ENCODE peak calls at places on chromosome 20, in four cellular contexts. One of them, this sample, is unnamed.
A peak's percentile ranks its signal among the peaks of the same experiment; 100 is the strongest.

GRCh38 chr20:33352258-33353012 is 48.9 kb downstream of the CDK5RAP1 start:
- DNase-seq in HepG2: no peak
- DNase-seq in K562: no peak
- DNase-seq in GM12878: no peak
- DNase-seq in this sample: no peak

GRCh38 chr20:59831901-59832240 is 101.6 kb downstream of the SYCP2 start:
- DNase-seq in GM12878: no peak
- DNase-seq in HepG2: no peak
- DNase-seq in K562: no peak
- DNase-seq in this sample: no peak

GRCh38 chr20:19749537-19749936 is 8.5 kb upstream of the RIN2 start:
- DNase-seq in GM12878: no peak
- DNase-seq in K562: no peak
- DNase-seq in HepG2: no peak
- DNase-seq in this sample: no peak

GRCh38 chr20:11891081-11891826 is 26.4 kb upstream of the BTBD3 start:
- DNase-seq in GM12878: no peak
- DNase-seq in HepG2: peak; percentile 80
- DNase-seq in K562: peak; percentile 43
- DNase-seq in this sample: peak; percentile 25

GRCh38 chr20:11118802-11119380 is 445.1 kb upstream of the JAG1 start:
- DNase-seq in HepG2: no peak
- DNase-seq in K562: no peak
- DNase-seq in GM12878: no peak
- DNase-seq in this sample: no peak

GRCh38 chr20:4946585-4947378 is 54.5 kb downstream of the SLC23A2 start:
- DNase-seq in K562: no peak
- DNase-seq in HepG2: no peak
- DNase-seq in GM12878: peak; percentile 31
- DNase-seq in this sample: no peak

GRCh38 chr20:728022-728944 is 40.0 kb downstream of the SLC52A3 start:
- DNase-seq in GM12878: no peak
- DNase-seq in K562: peak; percentile 84
- DNase-seq in HepG2: peak; percentile 51
- DNase-seq in this sample: peak; percentile 88

GRCh38 chr20:61581825-61582188 is 329.7 kb downstream of the CDH4 start:
- DNase-seq in GM12878: no peak
- DNase-seq in HepG2: no peak
- DNase-seq in K562: no peak
- DNase-seq in this sample: no peak

GRCh38 chr20:17579369-17580039 is 9.6 kb downstream of the DSTN start:
- DNase-seq in K562: no peak
- DNase-seq in HepG2: no peak
- DNase-seq in GM12878: no peak
- DNase-seq in this sample: no peak

GRCh38 chr20:19888269-19888669 is 128.9 kb upstream of the NAA20 start:
- DNase-seq in GM12878: no peak
- DNase-seq in K562: no peak
- DNase-seq in HepG2: no peak
- DNase-seq in this sample: no peak

GRCh38 chr20:25079171-25079570 is 2.8 kb downstream of the VSX1 start:
- DNase-seq in HepG2: no peak
- DNase-seq in GM12878: no peak
- DNase-seq in K562: no peak
- DNase-seq in this sample: no peak

DNA sequence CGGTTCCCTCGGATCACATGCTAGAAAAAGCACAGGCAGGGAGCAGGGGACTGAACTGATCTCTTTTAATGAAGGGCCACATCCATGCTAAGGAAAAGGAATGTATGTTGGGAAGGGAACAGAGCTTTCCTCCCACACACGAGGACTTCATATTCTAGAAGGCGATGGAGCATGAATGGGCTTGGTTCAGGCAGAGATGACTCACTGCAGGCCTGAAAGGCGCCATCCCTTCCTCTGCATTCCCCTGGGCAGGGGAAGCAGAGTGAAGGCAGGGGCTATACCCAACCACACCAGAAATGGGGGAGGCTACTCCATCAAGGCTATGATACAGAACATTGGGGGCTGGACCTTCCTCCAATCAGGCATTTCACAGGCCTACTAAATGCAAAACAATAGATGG is 30.6 kb downstream of the ELMO2 start:
- DNase-seq in GM12878: no peak
- DNase-seq in HepG2: no peak
- DNase-seq in K562: no peak
- DNase-seq in this sample: no peak
- TF ChIP-seq ATF2 in GM12878: no peak
- TF ChIP-seq ATF2 in HepG2: no peak
- TF ChIP-seq ATF2 in K562: no peak
- TF ChIP-seq ATF2 in this sample: no peak

DNA sequence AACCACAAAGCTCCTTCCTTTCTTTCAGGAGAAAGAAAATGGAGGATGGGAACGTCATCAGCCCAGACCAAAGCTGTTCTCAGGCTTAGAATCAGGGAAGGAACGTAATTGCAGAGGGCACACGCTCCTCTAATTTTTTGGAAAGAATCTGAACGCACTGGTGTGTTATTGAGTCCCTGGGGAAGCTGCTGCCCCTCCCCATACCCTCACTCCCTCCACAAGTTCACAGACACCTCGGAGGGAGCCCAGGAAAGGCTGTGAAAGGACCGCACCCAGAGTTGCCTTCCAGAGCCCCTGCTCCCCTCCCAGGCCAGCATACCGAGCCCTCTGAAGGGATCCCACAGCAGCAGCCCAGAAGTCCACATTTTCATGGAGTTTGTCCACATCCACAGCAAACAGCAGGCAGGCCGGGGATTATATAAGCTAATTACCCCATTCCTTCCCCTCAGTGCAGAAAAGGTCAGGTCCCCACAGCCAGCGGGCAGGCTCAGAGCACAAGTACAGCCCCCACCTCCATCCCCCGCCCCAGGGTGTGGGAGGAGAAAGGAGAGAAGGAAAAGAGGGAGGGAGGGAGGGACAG is 53.7 kb downstream of the ANKRD60 start:
- DNase-seq in GM12878: no peak
- DNase-seq in HepG2: no peak
- DNase-seq in K562: no peak
- DNase-seq in this sample: no peak
- TF ChIP-seq ETV6 in GM12878: no peak
- TF ChIP-seq ETV6 in HepG2: no peak
- TF ChIP-seq ETV6 in K562: no peak
- TF ChIP-seq ETV6 in this sample: no peak

GRCh38 chr20:37907677-37908397 is 4.9 kb downstream of the VSTM2L start:
- DNase-seq in GM12878: no peak
- DNase-seq in HepG2: no peak
- DNase-seq in K562: no peak
- DNase-seq in this sample: peak; percentile 46
- TF ChIP-seq ATF2 in GM12878: no peak
- TF ChIP-seq ATF2 in HepG2: no peak
- TF ChIP-seq ATF2 in K562: no peak
- TF ChIP-seq ATF2 in this sample: no peak

GRCh38 chr20:52179331-52180166 is 12.0 kb downstream of the ZFP64 start:
- DNase-seq in GM12878: peak; percentile 94
- DNase-seq in HepG2: no peak
- DNase-seq in K562: no peak
- DNase-seq in this sample: no peak
- TF ChIP-seq ETV6 in GM12878: no peak
- TF ChIP-seq ETV6 in HepG2: no peak
- TF ChIP-seq ETV6 in K562: no peak
- TF ChIP-seq ETV6 in this sample: no peak

DNA sequence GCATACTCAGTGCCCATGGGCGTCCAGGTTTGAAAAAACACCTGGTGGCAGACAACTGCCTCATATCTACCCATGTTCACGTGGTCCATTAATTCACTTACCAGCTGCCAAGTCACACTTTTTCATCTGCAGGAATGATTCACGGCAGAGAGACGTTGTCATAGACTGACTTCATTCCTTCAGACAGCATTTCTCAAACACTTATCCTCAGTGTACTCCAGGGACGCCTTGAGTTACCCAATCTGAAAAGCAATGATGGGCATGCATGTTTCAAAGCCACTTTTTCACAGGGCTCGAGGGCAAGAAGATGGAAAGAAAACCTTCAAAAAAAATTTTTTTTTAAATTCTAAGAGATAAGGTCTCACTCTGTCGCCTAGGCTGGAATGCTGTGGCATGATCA is 6.0 kb downstream of the MMP24OS start:
- DNase-seq in K562: no peak
- DNase-seq in HepG2: no peak
- DNase-seq in GM12878: no peak
- DNase-seq in this sample: no peak
- TF ChIP-seq ATF2 in K562: no peak
- TF ChIP-seq ATF2 in HepG2: no peak
- TF ChIP-seq ATF2 in GM12878: no peak
- TF ChIP-seq ATF2 in this sample: no peak

GRCh38 chr20:13525225-13525940 is 113.3 kb downstream of the TASP1 start:
- DNase-seq in HepG2: peak; percentile 68
- DNase-seq in K562: no peak
- DNase-seq in GM12878: no peak
- DNase-seq in this sample: no peak

GRCh38 chr20:13524339-13524738 is 114.4 kb downstream of the TASP1 start:
- DNase-seq in GM12878: no peak
- DNase-seq in K562: no peak
- DNase-seq in HepG2: no peak
- DNase-seq in this sample: no peak

DNA sequence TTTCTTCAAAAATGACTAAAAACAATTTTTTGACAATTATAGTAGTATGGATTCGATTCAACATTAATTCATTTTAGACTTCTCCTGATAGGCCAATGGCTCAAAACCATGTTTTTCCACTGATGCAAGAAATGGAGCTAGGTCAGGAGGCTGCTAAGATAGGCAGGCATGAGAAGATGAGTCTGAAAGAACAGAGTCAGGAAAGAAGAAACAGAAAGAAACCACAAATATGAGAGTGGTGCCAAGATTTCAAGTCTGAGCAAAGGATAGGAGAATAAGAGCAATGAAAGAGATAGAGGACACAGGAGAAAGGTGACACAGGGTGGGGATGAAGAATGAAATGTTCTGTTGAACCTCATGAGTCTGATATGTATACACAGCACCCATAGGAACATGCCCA is 112.2 kb downstream of the TASP1 start:
- DNase-seq in HepG2: no peak
- DNase-seq in K562: no peak
- DNase-seq in GM12878: no peak
- DNase-seq in this sample: no peak
- TF ChIP-seq ETV6 in HepG2: no peak
- TF ChIP-seq ETV6 in K562: no peak
- TF ChIP-seq ETV6 in GM12878: no peak
- TF ChIP-seq ETV6 in this sample: no peak

DNA sequence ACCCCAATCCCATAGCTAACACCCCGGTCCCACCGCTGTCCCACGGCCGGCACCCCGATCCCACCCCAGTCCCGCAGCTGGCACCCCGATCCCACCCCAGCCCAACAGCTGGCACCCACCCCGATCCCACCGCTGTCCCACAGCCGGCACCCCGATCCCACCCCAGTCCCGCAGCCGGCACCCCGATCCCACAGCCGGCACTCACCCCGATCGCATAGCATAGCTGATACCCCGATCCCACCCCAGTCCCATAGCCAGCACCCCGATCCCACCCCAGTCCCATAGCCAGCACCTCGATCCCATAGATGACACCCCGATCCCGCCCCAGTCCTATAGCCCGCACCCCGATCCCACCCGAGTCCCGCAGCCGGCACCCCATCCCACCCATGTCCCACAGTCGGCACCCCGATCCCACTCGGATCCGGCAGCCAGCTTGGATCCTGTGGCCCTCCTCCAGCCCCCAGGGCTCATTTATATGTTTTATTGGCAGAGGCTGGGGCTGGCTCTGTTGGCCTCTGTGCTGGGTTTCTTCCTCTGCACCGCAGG is 872 bp upstream of the GMEB2 start:
- DNase-seq in HepG2: no peak
- DNase-seq in GM12878: no peak
- DNase-seq in K562: peak; percentile 27
- DNase-seq in this sample: no peak
- TF ChIP-seq ATF2 in HepG2: no peak
- TF ChIP-seq ATF2 in GM12878: no peak
- TF ChIP-seq ATF2 in K562: no peak
- TF ChIP-seq ATF2 in this sample: no peak

DNA sequence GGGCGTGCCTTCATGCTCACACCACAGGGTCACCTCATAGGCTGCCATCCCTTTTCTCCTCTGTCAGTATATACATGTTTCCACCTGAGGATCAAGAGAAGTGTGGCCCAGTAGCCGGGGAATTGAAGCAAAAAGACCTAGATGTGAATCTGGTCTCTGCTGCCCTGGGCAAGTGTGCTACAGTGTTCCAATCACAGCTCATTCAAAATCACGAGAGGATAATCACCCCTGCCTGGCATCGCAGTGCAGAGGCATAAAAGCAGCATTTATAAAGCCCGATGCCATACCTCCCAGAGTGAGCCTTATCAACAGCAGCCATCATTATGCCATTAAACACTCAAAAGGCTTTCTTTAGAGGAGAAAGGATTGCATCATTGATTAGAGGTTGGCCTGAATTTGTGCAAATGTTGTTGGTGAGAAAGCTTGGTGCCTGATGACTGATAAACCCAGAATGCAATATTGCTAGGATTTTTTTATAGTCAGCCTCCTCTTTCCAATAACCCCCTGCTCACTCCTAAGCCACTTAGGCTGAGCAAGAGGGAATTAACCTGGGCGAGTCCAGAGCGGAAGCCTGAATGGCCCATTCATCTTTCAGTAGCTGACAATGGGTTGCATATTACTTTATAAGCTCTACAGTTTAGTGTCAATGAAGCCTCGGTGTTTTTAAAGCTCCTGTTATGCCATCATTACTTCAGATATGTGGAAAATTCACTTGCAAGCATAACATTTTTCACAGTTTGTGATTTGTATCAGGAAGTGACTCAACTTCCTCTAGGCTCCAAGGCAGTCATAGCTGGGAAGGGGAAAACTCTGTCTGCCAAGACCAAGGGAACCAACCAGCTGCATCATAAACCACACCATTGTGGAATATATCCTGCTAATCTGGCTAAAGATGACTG is 92.5 kb upstream of the NXT1 start:
- DNase-seq in K562: no peak
- DNase-seq in HepG2: no peak
- DNase-seq in GM12878: no peak
- DNase-seq in this sample: no peak
- TF ChIP-seq ETV6 in K562: no peak
- TF ChIP-seq ETV6 in HepG2: no peak
- TF ChIP-seq ETV6 in GM12878: no peak
- TF ChIP-seq ETV6 in this sample: no peak

This sample was measured in WTC11.